ENCODE peak calls at places on chromosomes 1 and 21, in four cellular contexts. F is H1, E is SK-N-SH, H is GM12878. J is an unnamed sample.

GRCh38 chr1:165696625-165697100 is 1.7 kb downstream of the ALDH9A1 start:
- DNase-seq in E (no peak), F (no peak), H (no peak), J (peak)

GRCh38 chr1:8747879-8748825 is 69.3 kb downstream of the RERE start:
- DNase-seq in F (no peak), H (no peak), E (no peak), J (no peak)

GRCh38 chr1:6108937-6109636 is 63.4 kb downstream of the KCNAB2 start:
- DNase-seq in H (no peak), E (peak), F (peak), J (no peak)

GRCh38 chr1:65478379-65479026 is 58.0 kb downstream of the LEPR start:
- DNase-seq in E (no peak), F (no peak), H (no peak), J (no peak)

GRCh38 chr1:84174051-84174556 is 30.0 kb downstream of the PRKACB start:
- DNase-seq in F (no peak), E (no peak), H (no peak), J (no peak)

GRCh38 chr1:168348146-168348709 is 67.6 kb downstream of the TBX19 start:
- DNase-seq in F (no peak), H (no peak), E (no peak), J (peak)

GRCh38 chr1:201218409-201218808 is 27.8 kb downstream of the IGFN1 start:
- DNase-seq in H (no peak), E (no peak), F (no peak), J (no peak)

GRCh38 chr1:114828251-114828650 is 26.4 kb upstream of the SYCP1 start:
- DNase-seq in E (no peak), F (no peak), H (no peak), J (no peak)

GRCh38 chr1:32031578-32032286 is 18.1 kb downstream of the KHDRBS1 start:
- DNase-seq in E (no peak), F (no peak), H (no peak), J (no peak)

DNA sequence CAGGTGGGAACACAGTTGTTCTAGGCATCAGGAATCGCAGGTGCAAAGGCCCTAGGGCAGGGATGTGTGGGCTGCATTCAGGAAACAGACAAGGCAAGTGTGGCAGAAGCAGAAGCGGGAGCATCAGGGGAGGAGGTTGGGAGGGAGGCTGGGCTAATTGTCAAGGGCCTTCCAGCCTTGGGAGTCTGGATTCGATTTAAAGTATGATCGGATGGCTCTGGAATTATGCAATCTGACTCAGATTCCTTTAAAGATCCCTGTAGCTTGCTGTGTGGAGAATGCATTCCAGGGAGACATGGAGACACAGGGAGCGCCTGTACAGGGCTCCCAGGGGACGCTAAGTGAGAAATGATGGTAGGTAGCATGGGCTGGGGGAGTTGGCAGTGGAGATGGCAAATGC is 86.5 kb downstream of the LACTBL1 start:
- DNase-seq in F (no peak), E (no peak), H (no peak), J (no peak)
- TF ChIP-seq NRF1 in F (no peak), E (no peak), H (no peak), J (no peak)

DNA sequence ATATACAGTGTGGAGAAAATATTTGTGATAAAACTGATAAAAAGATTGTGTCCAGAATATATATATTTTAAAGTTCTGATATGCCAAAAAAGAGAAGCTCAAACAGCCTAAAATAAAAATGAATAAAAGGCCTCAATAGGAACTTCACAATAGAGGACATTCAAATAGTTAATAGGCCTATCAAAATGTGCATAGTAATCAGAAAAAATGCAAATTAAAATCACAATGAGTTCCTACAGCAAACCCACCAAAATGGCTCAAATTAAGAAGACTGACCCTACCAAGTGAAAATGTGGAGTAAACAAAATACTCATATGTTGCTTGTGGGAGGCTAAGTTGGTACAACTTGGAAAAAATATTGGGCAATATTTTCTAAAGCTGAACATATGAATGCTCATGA is 57.6 kb upstream of the COG2 start:
- DNase-seq in H (no peak), E (no peak), F (no peak), J (no peak)
- TF ChIP-seq NRF1 in H (no peak), E (no peak), F (no peak), J (no peak)

GRCh38 chr1:36882536-36883285 is 151.6 kb downstream of the GRIK3 start:
- DNase-seq in F (no peak), E (no peak), H (no peak), J (no peak)
- TF ChIP-seq NRF1 in F (no peak), E (no peak), H (no peak), J (no peak)

GRCh38 chr21:31668651-31669491 is 9.4 kb downstream of the SOD1 start:
- DNase-seq in H (no peak), F (no peak), E (no peak), J (no peak)

GRCh38 chr21:31667639-31668038 is 8.1 kb downstream of the SOD1 start:
- DNase-seq in F (no peak), H (no peak), E (no peak), J (no peak)

GRCh38 chr21:31671931-31672330 is 12.4 kb downstream of the SOD1 start:
- DNase-seq in F (no peak), H (no peak), E (no peak), J (no peak)

GRCh38 chr21:31671146-31671716 is 11.7 kb downstream of the SOD1 start:
- DNase-seq in F (no peak), H (no peak), E (no peak), J (no peak)

DNA sequence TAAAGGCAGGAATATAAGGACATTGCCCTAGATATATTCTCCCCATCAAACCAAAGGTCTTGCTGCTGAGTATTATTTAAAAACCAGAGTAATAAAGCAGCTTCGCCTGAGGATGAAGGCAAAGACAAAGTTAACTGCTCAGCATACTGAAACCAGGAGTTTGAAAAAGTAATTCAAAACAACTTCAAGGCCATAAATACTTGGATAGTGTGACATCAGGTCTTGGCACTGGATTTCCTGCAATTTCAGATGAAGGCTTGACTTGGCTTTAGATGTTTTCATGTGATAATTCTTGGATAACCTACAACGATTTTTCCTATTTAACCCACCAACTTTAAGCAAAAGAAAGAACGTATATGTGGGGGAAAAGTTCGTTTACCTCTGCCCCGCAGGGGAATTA is 10.6 kb downstream of the SOD1 start:
- DNase-seq in F (no peak), E (no peak), H (no peak), J (no peak)
- TF ChIP-seq NRF1 in F (no peak), E (no peak), H (no peak), J (no peak)

GRCh38 chr1:37069406-37069805 is 35.1 kb upstream of the GRIK3 start:
- DNase-seq in F (no peak), H (no peak), E (no peak), J (no peak)

GRCh38 chr1:37068897-37069296 is 34.6 kb upstream of the GRIK3 start:
- DNase-seq in F (no peak), H (no peak), E (no peak), J (no peak)

GRCh38 chr1:37058424-37058988 is 24.2 kb upstream of the GRIK3 start:
- DNase-seq in E (peak), H (no peak), F (no peak), J (no peak)

DNA sequence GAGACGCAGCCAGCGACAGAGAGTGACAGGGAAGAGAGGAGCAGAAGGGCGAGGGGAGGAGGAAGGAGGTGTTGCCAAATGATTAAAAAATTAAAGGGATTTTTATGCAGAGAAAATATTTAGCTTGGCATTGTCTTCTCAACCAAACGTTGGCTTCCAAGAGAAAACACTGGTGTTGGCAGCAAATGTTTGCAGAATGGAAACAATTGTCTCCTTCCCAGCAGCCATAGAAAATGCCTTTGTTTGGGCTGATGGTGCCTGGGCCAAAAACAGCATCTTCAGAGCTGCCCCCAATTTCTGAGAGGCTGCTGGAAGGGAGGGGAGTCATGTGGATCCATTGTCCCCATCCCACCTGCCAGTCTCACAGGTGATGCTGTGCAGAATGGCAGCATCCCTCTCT is 29.7 kb upstream of the GRIK3 start:
- DNase-seq in F (no peak), H (no peak), E (no peak), J (no peak)
- TF ChIP-seq NRF1 in F (no peak), H (no peak), E (no peak), J (no peak)

GRCh38 chr1:156684227-156684782 is 7.1 kb upstream of the NES start:
- DNase-seq in H (no peak), F (no peak), E (no peak), J (no peak)

GRCh38 chr1:156677616-156678596 is 699 bp upstream of the NES start:
- DNase-seq in E (peak), H (no peak), F (no peak), J (peak)

GRCh38 chr1:156680056-156680455 is 2.8 kb upstream of the NES start:
- DNase-seq in F (no peak), H (no peak), E (no peak), J (no peak)

GRCh38 chr1:156681196-156681595 is 4.0 kb upstream of the NES start:
- DNase-seq in E (no peak), F (no peak), H (no peak), J (no peak)

DNA sequence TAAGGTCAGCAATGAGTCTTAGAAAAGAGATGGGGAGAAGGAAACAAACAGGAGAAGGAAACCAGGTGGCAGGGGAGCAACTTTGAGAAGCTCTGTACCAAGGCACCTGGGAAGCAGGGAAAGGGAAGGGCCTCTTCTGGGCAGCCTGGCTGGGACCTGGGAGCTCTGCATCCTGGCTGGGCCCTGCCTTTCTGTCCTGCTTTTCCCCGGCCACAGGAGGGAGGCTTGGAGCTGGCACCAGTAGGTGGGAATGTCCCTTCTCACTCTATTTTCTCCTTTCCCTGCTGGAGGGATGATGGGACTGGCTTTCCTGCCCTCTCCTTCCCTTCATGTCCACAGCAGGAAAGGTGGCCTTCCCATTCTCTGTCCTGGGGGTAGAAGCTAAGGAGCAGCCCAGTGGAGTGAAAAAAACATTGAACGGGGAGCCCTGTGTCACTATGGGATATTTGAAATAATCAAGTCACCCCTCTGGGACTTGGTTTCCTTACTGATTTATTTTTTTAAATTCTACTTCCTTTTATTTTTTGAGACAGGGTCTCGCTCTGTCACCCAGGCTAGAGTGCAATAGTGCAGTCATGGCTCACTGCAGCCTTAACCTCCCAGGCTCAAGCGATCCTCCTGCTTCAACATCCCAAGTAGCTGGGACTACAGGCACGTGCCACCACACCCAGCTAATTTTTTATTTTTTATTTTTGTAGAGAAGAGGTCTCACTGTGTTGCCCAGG is 5.1 kb upstream of the NES start:
- DNase-seq in F (no peak), E (no peak), H (no peak), J (no peak)
- TF ChIP-seq NRF1 in F (no peak), E (no peak), H (no peak), J (no peak)

DNA sequence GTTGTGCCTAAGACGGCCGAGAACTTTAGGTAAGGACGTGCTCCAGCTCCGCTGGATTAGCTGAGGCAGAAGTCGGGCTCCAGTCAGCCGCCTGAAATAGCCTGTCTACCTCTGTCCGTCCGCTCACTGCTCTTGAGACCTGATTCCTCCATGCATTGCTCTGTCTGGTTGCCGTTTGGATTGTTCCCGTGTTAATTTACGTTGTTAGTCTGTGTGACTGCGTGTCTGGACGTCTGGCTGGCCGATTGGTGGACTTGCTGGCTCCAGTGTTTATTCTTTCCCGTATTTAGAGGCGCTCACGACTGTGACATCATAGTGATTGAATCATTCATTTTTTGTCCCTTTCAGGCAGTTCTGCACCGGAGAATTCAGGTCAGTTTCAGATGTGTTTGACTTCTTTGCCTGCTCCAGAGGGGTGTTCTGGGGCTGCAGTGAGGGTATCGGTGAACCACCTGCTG is 686 bp downstream of the PPIH start:
- DNase-seq in E (no peak), F (no peak), H (no peak), J (no peak)
- TF ChIP-seq NRF1 in E (no peak), F (no peak), H (no peak), J (no peak)

GRCh38 chr1:40876436-40876761 is 14.2 kb upstream of the CITED4 start:
- DNase-seq in F (no peak), E (no peak), H (no peak), J (peak)

GRCh38 chr1:40868051-40868723 is 6.0 kb upstream of the CITED4 start:
- DNase-seq in E (no peak), F (no peak), H (no peak), J (peak)

GRCh38 chr1:40873863-40874472 is 11.8 kb upstream of the CITED4 start:
- DNase-seq in F (no peak), H (no peak), E (no peak), J (no peak)

GRCh38 chr1:40870135-40870728 is 8.1 kb upstream of the CITED4 start:
- DNase-seq in E (no peak), F (no peak), H (no peak), J (no peak)

GRCh38 chr1:40872266-40872665 is 10.1 kb upstream of the CITED4 start:
- DNase-seq in F (no peak), E (no peak), H (no peak), J (no peak)
- TF ChIP-seq NRF1 in F (no peak), E (no peak), H (no peak), J (no peak)

GRCh38 chr21:32461503-32461902 is 49.0 kb downstream of the EVA1C start:
- DNase-seq in E (no peak), H (no peak), F (no peak), J (no peak)

GRCh38 chr21:32459972-32460371 is 47.5 kb downstream of the EVA1C start:
- DNase-seq in E (no peak), F (no peak), H (no peak), J (no peak)

GRCh38 chr21:32467291-32467690 is 54.8 kb downstream of the EVA1C start:
- DNase-seq in F (no peak), H (no peak), E (no peak), J (no peak)

GRCh38 chr21:32463889-32464300 is 51.4 kb downstream of the EVA1C start:
- DNase-seq in F (no peak), H (no peak), E (no peak), J (no peak)

DNA sequence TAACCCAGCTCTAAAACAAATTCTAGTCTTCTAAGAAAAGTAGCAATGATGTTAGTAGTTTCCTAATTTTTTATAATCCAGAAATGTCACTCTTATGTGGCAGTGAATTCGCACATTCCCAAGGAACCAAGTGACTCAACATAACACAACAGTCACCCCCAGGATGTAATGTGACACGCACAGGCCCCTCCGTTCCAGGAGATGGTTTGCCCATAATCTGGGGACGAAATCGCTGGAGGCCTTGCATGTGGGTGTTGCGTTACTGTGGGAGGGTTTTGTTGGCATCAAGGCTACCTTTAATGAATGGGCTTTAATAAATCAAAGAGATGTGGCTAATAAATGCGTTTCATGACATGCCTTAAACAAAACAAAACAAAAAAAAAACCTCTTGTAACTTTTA is 50.9 kb downstream of the EVA1C start:
- DNase-seq in F (no peak), H (no peak), E (no peak), J (no peak)
- TF ChIP-seq NRF1 in F (no peak), H (no peak), E (no peak), J (no peak)

J was measured in K562.